ENCODE peak calls at places on chromosome 13, in eight cellular contexts. X, C, Y, J, D, P, N and M are unnamed samples. For H3K36me3, the result is how much of the 10 kb centered on the place peaks cover.

GRCh38 chr13:32426981-32427851 is 714 bp downstream of the N4BP2L1 start:
- DNase-seq in D (no peak), P (peak), N (peak), Y (peak), X (no peak), J (no peak), C (no peak), M (peak)

GRCh38 chr13:37175996-37176395 is 70.5 kb upstream of the CSNK1A1L start:
- DNase-seq in N (peak), D (peak), C (no peak), Y (no peak), X (no peak), J (no peak), P (peak), M (peak)

GRCh38 chr13:91346848-91347211 is 657 bp upstream of the MIR17HG start:
- DNase-seq in J (no peak), Y (peak), D (peak), C (no peak), N (no peak), P (peak), X (peak), M (peak)

GRCh38 chr13:39604736-39605135 is 1.7 kb upstream of the LHFPL6 start:
- DNase-seq in X (no peak), P (no peak), J (no peak), Y (no peak), C (no peak), N (no peak), D (no peak), M (no peak)

GRCh38 chr13:71254384-71254783 is 612.6 kb downstream of the DACH1 start:
- DNase-seq in Y (peak), J (no peak), N (no peak), P (no peak), D (no peak), C (no peak), X (peak), M (no peak)

GRCh38 chr13:48108106-48108505 is 13.2 kb upstream of the MED4 start:
- DNase-seq in Y (no peak), X (no peak), P (no peak), N (no peak), J (no peak), D (no peak), C (no peak), M (no peak)

GRCh38 chr13:91045351-91046034 is 302.0 kb upstream of the MIR17HG start:
- DNase-seq in C (no peak), Y (peak), D (no peak), N (peak), P (peak), X (peak), J (no peak), M (peak)

GRCh38 chr13:44680746-44681355 is 104.7 kb upstream of the TSC22D1 start:
- DNase-seq in Y (no peak), J (no peak), X (no peak), D (no peak), N (no peak), C (no peak), P (no peak), M (no peak)

GRCh38 chr13:30792257-30793000 is 57.1 kb downstream of the ALOX5AP start:
- DNase-seq in N (peak), J (peak), C (peak), X (peak), D (peak), Y (peak), P (peak), M (peak)

GRCh38 chr13:111282425-111282824 is 38.0 kb upstream of the TEX29 start:
- DNase-seq in X (no peak), Y (no peak), P (no peak), J (no peak), C (no peak), D (peak), N (no peak), M (no peak)

GRCh38 chr13:111280666-111281577 is 39.5 kb upstream of the TEX29 start:
- DNase-seq in P (no peak), D (no peak), X (no peak), J (no peak), Y (no peak), C (no peak), N (peak), M (peak)

GRCh38 chr13:111280226-111280625 is 40.2 kb upstream of the TEX29 start:
- DNase-seq in D (no peak), P (no peak), X (no peak), J (no peak), Y (no peak), N (no peak), C (no peak), M (no peak)

GRCh38 chr13:111282997-111283396 is 37.4 kb upstream of the TEX29 start:
- DNase-seq in J (no peak), C (no peak), Y (no peak), D (no peak), N (no peak), P (no peak), X (no peak), M (no peak)

DNA sequence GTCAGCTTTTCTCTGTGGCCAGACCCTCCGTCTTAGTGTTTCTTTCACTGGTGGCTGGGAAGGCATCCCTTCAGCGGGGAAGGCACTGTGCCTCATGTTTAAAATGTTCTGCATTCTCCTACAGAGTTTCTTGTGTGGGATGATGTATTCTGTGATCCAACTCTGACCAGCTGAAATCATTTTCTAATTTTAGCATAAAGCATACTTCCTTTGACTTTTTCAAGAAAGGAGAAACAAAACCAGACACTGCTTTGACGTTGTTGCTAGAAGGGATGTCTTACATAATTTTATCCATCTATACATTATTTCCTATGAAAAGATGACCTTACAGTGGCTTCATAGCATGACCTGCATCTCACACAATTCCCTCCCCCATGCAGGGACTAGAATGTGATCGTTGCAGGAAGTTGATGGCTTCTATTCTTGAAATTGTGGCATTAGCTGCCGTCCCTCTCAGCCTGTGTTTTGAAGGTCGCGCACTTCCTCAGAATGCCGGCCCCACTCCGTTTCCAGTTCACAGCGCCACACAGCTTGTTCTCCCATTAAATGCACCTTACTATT is 38.6 kb upstream of the TEX29 start:
- DNase-seq in Y (no peak), J (no peak), P (no peak), N (peak), C (no peak), X (no peak), D (no peak), M (peak)
- H3K36me3 ChIP-seq in Y (under half), J (half or more), P (under half), N (under half), C (under half), X (under half), D (under half), M (under half)

DNA sequence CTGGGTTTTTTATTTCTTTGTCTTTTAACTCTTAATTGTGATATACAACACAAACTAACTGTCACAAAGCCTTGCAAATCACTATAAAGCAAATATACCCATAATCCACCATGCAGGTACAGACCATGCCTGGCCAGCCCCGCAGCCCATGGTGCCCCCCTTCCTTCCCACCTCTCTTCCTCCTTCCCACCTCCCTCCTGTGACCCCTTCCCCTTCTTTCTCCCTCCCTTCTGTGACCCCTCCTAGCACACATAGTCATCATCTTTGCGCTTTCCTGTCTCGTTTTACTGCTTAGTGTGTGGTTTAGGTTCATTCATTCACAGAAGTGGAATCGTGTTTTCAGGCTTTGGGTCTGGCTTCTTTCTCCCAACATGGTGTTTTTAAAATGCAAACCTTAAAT is 29.6 kb upstream of the GPR183 start:
- DNase-seq in Y (no peak), X (no peak), J (no peak), C (no peak), P (no peak), N (no peak), D (no peak), M (no peak)
- H3K4me3 ChIP-seq in Y (no peak), X (no peak), J (no peak), C (no peak), P (no peak), N (no peak), D (no peak), M (no peak)

DNA sequence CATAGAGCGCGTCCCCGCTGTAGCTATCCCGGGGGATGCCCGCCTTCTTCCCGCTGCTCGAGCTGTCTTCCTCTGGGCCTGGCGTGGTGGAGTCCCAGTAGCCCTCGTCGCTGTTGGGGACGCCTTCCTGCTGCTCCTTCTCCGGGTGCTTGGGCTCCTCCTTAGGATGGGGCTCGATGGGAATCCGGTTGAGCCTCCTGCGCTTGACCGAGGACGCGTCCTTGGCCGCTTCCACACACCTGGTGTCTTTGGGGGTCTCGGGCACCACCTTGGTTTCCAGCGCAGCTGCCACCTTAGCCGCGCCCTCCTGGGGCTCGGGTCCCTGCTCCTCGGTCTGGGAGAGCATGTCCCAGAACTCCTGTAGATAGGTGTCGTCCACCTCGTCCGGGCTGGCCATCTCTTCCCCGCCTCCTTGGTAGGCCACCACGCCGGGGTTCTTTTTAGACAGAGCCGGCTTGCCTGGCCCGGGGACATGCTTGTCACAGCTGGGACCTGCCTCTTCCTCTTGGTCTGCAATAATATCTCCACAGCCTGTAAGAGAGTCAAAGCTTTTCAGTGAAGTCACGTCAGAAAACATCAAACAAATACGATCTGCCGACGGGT is 2.0 kb downstream of the AMER2 start:
- DNase-seq in Y (no peak), J (no peak), D (no peak), C (no peak), N (no peak), P (no peak), X (no peak), M (no peak)
- TF ChIP-seq EZH2 in Y (no peak), J (no peak), D (peak), C (no peak), N (no peak), P (no peak), X (no peak), M (no peak)

DNA sequence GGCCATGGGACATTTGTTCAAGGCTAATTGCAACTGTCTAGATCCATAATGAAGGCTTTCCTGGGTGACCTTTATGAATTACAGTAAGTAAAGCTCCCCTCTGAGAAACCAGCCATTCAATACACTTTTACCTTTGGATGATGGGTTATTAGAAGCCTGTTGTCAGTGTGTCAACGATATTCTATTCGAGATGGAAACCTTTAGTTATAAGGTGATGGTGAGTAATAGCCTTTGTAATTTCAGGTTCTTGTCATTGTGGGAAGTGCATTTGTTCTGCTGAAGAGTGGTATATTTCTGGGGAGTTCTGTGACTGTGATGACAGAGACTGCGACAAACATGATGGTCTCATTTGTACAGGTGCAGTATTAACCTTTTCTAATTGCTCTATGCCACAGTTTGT is 261.7 kb downstream of the ITGBL1 start:
- DNase-seq in P (no peak), D (no peak), C (no peak), Y (no peak), X (no peak), J (no peak), N (no peak), M (no peak)
- H3K36me3 ChIP-seq in P (under half), D (under half), C (under half), Y (under half), X (under half), J (under half), N (under half), M (half or more)

GRCh38 chr13:97849305-97849704 is 104.2 kb upstream of the IPO5 start:
- DNase-seq in N (peak), X (peak), J (peak), D (peak), Y (peak), C (no peak), P (peak), M (peak)
- H3K4me3 ChIP-seq in N (no peak), X (no peak), J (no peak), D (no peak), Y (no peak), C (no peak), P (no peak), M (no peak)

DNA sequence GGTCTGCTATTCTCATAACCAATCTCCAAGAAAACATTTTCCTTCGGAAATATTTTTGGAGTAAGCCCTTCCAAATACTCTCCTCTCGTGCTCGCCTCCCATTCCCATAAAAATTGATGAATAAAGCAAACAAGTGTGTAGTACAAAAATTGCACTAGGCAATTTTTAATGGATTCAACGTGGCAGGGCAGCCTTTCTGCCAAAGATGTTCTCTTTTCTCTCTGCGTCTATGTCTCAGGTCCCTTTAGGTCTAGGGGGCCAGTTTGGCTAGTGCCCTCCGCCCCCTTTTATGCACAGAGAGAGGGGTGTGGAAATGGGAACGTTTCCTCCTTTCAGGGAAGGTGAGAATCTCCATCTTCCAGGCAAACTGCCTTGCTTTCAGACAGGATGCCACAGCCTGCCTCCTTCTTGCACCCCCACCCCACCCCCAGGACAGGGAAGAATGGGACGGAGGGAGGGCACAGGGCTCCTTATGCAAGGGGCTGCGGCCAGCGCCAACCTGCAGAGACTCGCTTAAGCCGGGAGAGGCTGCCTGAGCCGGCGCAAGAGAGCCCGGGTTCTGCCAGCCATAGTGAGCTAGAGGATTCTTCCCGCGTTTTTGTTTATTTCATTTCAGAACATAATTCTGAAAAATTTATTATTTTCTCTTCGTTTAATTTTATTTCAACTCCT is 2.7 kb upstream of the ZIC2 start:
- DNase-seq in P (peak), D (no peak), X (no peak), N (no peak), C (no peak), J (no peak), Y (peak), M (no peak)
- TF ChIP-seq EZH2 in P (no peak), D (peak), X (no peak), N (peak), C (no peak), J (no peak), Y (no peak), M (peak)

DNA sequence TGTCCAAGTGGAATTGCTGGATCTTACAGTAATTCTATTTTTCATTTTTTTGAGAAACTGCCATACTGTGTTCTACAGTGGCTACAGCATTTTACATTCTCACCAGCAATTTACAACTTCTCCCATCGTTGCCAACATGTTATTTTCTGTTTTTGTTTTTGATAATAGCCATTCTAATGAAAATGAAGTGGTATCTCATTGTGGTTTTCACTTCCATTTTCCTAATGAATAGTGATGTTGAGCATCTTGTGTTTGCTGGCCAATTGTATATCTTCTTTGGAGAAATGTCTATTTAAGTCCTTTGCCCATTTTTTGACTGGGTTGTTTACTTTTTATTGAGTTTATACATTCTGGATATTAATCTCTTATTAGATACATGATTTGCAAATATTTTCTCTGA is 38.6 kb downstream of the KCNRG start:
- DNase-seq in X (no peak), Y (no peak), D (no peak), N (no peak), P (no peak), J (no peak), C (no peak), M (no peak)
- H3K36me3 ChIP-seq in X (under half), Y (under half), D (under half), N (under half), P (under half), J (under half), C (under half), M (under half)

GRCh38 chr13:77328819-77329132 is 1.9 kb upstream of the MYCBP2 start:
- DNase-seq in P (no peak), X (peak), N (no peak), Y (no peak), D (no peak), C (no peak), J (no peak), M (no peak)

GRCh38 chr13:77319536-77319935 is 7.4 kb downstream of the MYCBP2 start:
- DNase-seq in J (no peak), X (no peak), P (no peak), D (no peak), Y (no peak), C (no peak), N (peak), M (no peak)

GRCh38 chr13:77326905-77327604 is at the start of gene MYCBP2:
- DNase-seq in Y (peak), C (peak), X (peak), N (peak), D (peak), P (peak), J (peak), M (peak)

GRCh38 chr13:77325371-77325941 is 1.4 kb downstream of the MYCBP2 start:
- DNase-seq in X (peak), Y (no peak), N (peak), P (no peak), J (no peak), D (peak), C (no peak), M (peak)

DNA sequence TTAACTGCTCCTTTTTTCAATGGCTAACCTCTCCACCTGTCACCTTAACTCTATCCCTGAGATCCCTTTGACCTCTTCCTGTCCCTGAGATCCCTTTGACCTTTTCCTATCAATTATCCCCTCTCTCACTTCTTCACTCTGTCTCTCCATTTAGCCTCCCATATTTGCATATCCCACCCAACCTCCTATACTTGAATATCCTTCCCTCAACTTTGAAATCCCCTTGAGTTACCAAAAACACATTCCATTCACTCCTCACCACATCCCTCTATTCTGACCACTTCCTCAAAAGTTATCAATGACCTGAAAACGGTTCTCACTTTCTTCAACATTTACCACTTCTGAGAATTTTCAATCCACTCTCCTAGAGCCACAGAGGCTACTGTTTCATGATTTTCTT is 3.0 kb downstream of the MYCBP2 start:
- DNase-seq in X (no peak), J (no peak), P (no peak), D (no peak), C (no peak), Y (no peak), N (peak), M (no peak)
- H3K4me3 ChIP-seq in X (peak), J (no peak), P (no peak), D (no peak), C (no peak), Y (no peak), N (no peak), M (peak)

DNA sequence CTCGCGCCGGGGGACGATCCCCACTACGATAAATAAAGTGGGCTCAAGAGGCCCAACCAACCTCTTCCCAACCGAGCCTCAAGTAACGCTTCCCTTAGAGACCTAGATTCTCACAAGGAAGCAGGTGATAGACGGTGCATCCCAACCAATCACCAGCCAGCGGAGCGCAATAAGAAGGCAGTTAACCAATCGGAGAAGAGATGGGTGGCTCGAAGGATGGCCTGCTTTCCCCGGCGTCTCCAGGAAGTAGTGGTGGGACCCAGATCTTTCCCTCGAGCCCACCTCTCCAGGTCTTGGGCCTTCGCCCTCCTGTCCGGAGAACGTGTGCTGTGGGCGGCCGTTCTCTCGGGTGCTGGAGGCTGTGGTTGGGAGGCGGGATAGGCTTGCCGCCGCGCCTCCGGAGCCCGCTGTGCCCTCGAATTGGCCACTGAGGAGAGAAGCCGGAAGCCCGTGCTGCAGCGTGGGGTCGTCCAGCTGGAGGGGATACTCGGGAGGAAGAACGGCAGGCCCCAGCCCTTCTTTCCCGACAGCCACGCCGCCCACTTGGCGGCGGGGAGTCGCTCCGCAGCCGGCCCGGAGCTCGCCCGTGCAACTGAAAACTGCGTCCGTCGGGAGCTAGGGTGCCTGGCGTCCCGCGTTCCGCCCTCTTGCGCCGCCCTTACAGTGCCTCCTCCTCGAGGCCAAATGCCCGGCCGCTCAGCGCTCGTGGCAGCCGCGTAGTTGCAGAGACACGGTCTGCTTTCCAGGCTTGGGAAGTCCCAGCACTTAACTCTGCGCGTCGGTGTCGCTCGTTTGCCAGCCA is at the start of gene RNF6:
- DNase-seq in N (peak), P (peak), Y (peak), C (peak), J (peak), D (peak), X (peak), M (peak)
- TF ChIP-seq EZH2 in N (no peak), P (no peak), Y (peak), C (no peak), J (no peak), D (no peak), X (no peak), M (no peak)